ENCODE peak calls at places on chromosomes 3 and 15, in five cellular contexts. X, W, B, Z and U are unnamed samples.

GRCh38 chr3:48088056-48088748 is 72.0 kb upstream of the MAP4 start:
- DNase-seq in W (peak; percentile 14), X (no peak), B (peak; percentile 15), Z (no peak), U (peak; percentile 38)

GRCh38 chr15:66963084-66963483 is 102.3 kb upstream of the SMAD3 start:
- DNase-seq in W (no peak), B (no peak), X (no peak), Z (no peak), U (no peak)

GRCh38 chr3:106457278-106458210 is 588.7 kb upstream of the CBLB start:
- DNase-seq in W (no peak), B (peak; percentile 82), Z (peak; percentile 68), X (no peak), U (peak; percentile 18)

GRCh38 chr3:181723568-181724431 is 12.1 kb downstream of the SOX2 start:
- DNase-seq in X (no peak), B (no peak), Z (no peak), W (no peak), U (no peak)

GRCh38 chr3:66413151-66413751 is 87.6 kb downstream of the LRIG1 start:
- DNase-seq in X (no peak), B (no peak), W (no peak), Z (no peak), U (no peak)

GRCh38 chr3:37926611-37927010 is 64.0 kb upstream of the VILL start:
- DNase-seq in Z (no peak), W (no peak), X (no peak), B (no peak), U (no peak)

GRCh38 chr15:90583471-90584252 is 53.9 kb downstream of the CRTC3 start:
- DNase-seq in B (no peak), X (no peak), W (no peak), Z (no peak), U (no peak)

GRCh38 chr3:94686208-94686607 is 623.3 kb downstream of the NSUN3 start:
- DNase-seq in W (no peak), Z (no peak), B (no peak), X (no peak), U (no peak)

GRCh38 chr15:34984884-34985630 is 3.0 kb downstream of the ZNF770 start:
- DNase-seq in W (no peak), B (no peak), Z (peak; percentile 82), X (no peak), U (no peak)

GRCh38 chr3:127754411-127755304 is 67.7 kb downstream of the MGLL start:
- DNase-seq in X (peak; percentile 24), W (no peak), B (no peak), Z (peak; percentile 24), U (peak; percentile 59)

GRCh38 chr3:53570086-53570485 is 75.7 kb downstream of the CACNA1D start:
- DNase-seq in X (no peak), B (no peak), W (no peak), Z (no peak), U (no peak)